ENCODE peak calls at places on chromosomes 4 and X, in nine cellular contexts. P is transverse colon; C is fibroblast of pulmonary artery; N is neuronal stem cell; D is CD4-positive, CD25-positive, alpha-beta regulatory T cell; S is uterus; G is A549; H is GM23248; Y is AG09309. A is an unnamed sample.

GRCh38 chr4:3062466-3062865 is 11.9 kb downstream of the HTT-AS start:
- DNase-seq in P (no peak), C (peak; percentile 71), N (no peak), D (no peak), S (no peak), G (no peak), H (no peak), Y (no peak), A (no peak)

GRCh38 chrX:1418901-1419544 is 27.1 kb upstream of the SLC25A6 start:
- DNase-seq in P (no peak), C (no peak), N (no peak), D (no peak), S (no peak), G (no peak), H (no peak), Y (no peak), A (no peak)

GRCh38 chrX:40780123-40780522 is 44.8 kb upstream of the MED14 start:
- DNase-seq in P (no peak), C (no peak), N (no peak), D (no peak), S (no peak), G (no peak), H (no peak), Y (no peak), A (no peak)

GRCh38 chrX:37371578-37371981 is 22.4 kb downstream of the PRRG1 start:
- DNase-seq in P (no peak), C (no peak), N (no peak), D (no peak), S (no peak), G (no peak), H (peak; percentile 72), Y (no peak), A (no peak)

GRCh38 chr4:5722328-5722727 is 11.3 kb downstream of the EVC start:
- DNase-seq in P (no peak), C (no peak), N (no peak), D (no peak), S (no peak), G (peak; percentile 24), H (peak; percentile 76), Y (no peak), A (peak; percentile 60)

GRCh38 chrX:13965531-13965930 is 64.2 kb downstream of the GEMIN8 start:
- DNase-seq in P (no peak), C (no peak), N (no peak), D (no peak), S (no peak), G (no peak), H (no peak), Y (no peak), A (no peak)

GRCh38 chrX:116824785-116825184 is 362.0 kb upstream of the CT83 start:
- DNase-seq in P (no peak), C (no peak), N (peak; percentile 3), D (no peak), S (no peak), G (no peak), H (no peak), Y (no peak), A (no peak)

GRCh38 chr4:20086067-20086466 is 165.6 kb upstream of the SLIT2 start:
- DNase-seq in P (no peak), C (no peak), N (no peak), D (no peak), S (no peak), G (no peak), H (peak; percentile 49), Y (no peak), A (no peak)

GRCh38 chrX:107676559-107677378 is 48.5 kb downstream of the PRPS1 start:
- DNase-seq in P (peak; percentile 74), C (peak; percentile 97), N (no peak), D (peak; percentile 29), S (peak; percentile 87), G (peak; percentile 62), H (peak; percentile 90), Y (peak; percentile 58), A (peak; percentile 73)

GRCh38 chrX:109654710-109655109 is 29.7 kb upstream of the KCNE5 start:
- DNase-seq in P (no peak), C (no peak), N (no peak), D (no peak), S (no peak), G (no peak), H (no peak), Y (no peak), A (no peak)

GRCh38 chr4:38223801-38224236 is 263.6 kb downstream of the PTTG2 start:
- DNase-seq in P (peak; percentile 26), C (no peak), N (no peak), D (no peak), S (no peak), G (no peak), H (no peak), Y (no peak), A (no peak)

GRCh38 chrX:134025986-134026731 is 40.8 kb upstream of the GPC3 start:
- DNase-seq in P (no peak), C (no peak), N (no peak), D (no peak), S (no peak), G (no peak), H (no peak), Y (no peak), A (no peak)

GRCh38 chr4:185792384-185793146 is 19.4 kb downstream of the SORBS2 start:
- DNase-seq in P (no peak), C (peak; percentile 92), N (no peak), D (no peak), S (no peak), G (no peak), H (peak; percentile 81), Y (peak; percentile 75), A (no peak)

DNA sequence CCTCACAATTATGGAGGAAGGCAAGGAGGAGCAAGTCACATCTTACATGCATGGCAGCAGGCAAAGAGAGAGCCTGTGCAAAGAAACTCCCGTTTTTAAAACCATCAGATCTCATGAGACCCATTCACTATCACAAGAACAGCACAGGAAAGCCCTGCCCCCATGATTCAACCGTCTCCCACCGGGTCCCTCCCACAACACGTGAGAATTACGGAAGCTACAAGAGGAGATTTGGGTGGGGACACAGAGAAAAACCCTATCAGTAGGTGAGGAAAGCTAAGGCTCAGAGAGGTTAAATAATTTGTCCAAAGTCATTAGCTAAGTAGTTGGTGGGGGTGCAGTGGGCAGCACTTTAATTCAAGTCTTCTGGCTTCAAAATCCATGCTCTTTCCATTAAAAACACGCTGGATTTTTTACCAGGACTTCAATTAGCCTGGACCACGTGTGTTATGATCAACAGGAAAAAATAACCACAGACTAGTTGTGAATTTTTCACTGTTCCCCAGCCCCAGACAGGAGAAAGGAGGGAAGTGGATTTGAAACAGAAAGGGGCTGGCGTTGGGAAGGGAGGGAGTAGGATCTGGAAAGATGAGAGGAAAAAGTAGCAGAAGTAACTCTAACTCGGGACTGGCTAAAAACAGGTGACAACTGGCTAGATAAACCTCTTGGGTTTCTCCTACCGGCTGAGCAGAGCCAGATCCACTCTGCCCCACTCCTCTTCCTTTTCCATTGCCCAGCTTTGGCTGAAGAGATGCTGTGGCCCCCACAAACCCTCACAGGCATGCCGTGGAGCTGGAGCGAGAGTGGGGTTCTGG is 986 bp downstream of the MTMR8 start:
- DNase-seq in P (no peak), C (no peak), N (no peak), D (no peak), S (no peak), G (no peak), H (no peak), Y (no peak), A (no peak)
- H3K4me3 ChIP-seq in P (peak overlapping the region; percentile 70), C (no peak overlapping the region), N (peak overlapping the region; percentile 63), D (peak overlapping the region; percentile 82), S (peak overlapping the region; percentile 64), G (peak overlapping the region; percentile 72), H (no peak overlapping the region), Y (no peak overlapping the region), A (peak overlapping the region; percentile 62)

GRCh38 chr4:87387237-87387636 is 3.8 kb downstream of the HSD17B11 start:
- DNase-seq in P (peak; percentile 74), C (no peak), N (no peak), D (no peak), S (no peak), G (no peak), H (no peak), Y (no peak), A (no peak)

GRCh38 chr4:87390931-87391782 is at the start of gene HSD17B11:
- DNase-seq in P (peak; percentile 94), C (peak; percentile 97), N (peak; percentile 72), D (peak; percentile 73), S (peak; percentile 96), G (peak; percentile 92), H (peak; percentile 98), Y (peak; percentile 67), A (peak; percentile 90)

GRCh38 chr4:87391783-87392054 is 731 bp upstream of the HSD17B11 start:
- DNase-seq in P (no peak), C (no peak), N (no peak), D (no peak), S (no peak), G (no peak), H (peak; percentile 39), Y (no peak), A (no peak)

GRCh38 chr4:87392183-87392582 is 1.2 kb upstream of the HSD17B11 start:
- DNase-seq in P (no peak), C (no peak), N (no peak), D (no peak), S (no peak), G (no peak), H (no peak), Y (no peak), A (no peak)
- H3K4me3 ChIP-seq in P (peak overlapping the region; percentile 82), C (no peak overlapping the region), N (no peak overlapping the region), D (peak overlapping the region; percentile 97), S (peak overlapping the region; percentile 59), G (no peak overlapping the region), H (peak overlapping the region; percentile 90), Y (no peak overlapping the region), A (no peak overlapping the region)

GRCh38 chr4:87934973-87935372 is 40.5 kb upstream of the SPP1 start:
- DNase-seq in P (no peak), C (no peak), N (no peak), D (no peak), S (no peak), G (no peak), H (no peak), Y (no peak), A (no peak)
- H3K4me3 ChIP-seq in P (no peak overlapping the region), C (no peak overlapping the region), N (no peak overlapping the region), D (no peak overlapping the region), S (no peak overlapping the region), G (no peak overlapping the region), H (no peak overlapping the region), Y (no peak overlapping the region), A (no peak overlapping the region)

GRCh38 chr4:54632537-54632936 is 25.2 kb upstream of the KIT start:
- DNase-seq in P (no peak), C (no peak), N (no peak), D (no peak), S (no peak), G (no peak), H (no peak), Y (no peak), A (no peak)

GRCh38 chr4:54637325-54637724 is 20.4 kb upstream of the KIT start:
- DNase-seq in P (no peak), C (no peak), N (no peak), D (no peak), S (no peak), G (no peak), H (no peak), Y (no peak), A (no peak)

DNA sequence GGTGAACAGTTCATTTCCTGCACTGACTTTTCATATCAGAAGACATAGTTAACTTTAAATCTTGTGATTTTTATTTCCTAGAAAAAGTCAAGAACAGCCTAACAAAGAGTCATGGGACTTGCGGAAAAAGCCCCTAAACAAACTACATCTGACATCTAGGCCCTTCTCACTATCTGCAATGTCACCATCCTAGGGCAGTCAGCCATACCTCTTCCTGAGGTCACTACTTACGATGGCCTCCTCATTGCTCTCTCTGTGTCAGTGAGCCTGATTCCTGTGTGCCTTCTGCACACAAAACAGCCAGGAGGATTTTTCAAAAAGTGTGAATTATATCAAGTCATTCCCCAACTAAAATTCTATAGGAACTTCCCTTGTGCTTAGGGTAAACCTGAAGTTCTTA is 22.4 kb upstream of the KIT start:
- DNase-seq in P (no peak), C (no peak), N (no peak), D (no peak), S (no peak), G (no peak), H (no peak), Y (no peak), A (no peak)
- H3K4me3 ChIP-seq in P (no peak overlapping the region), C (no peak overlapping the region), N (no peak overlapping the region), D (no peak overlapping the region), S (no peak overlapping the region), G (no peak overlapping the region), H (no peak overlapping the region), Y (no peak overlapping the region), A (no peak overlapping the region)

A was measured in Caco-2.